ENCODE peak calls at places on chromosomes 1 and 21, in five cellular contexts. I, Y, O, Z and L are unnamed samples.

GRCh38 chr1:239228451-239228850 is 157.9 kb upstream of the CHRM3 start:
- DNase-seq in Y (no peak), O (no peak), Z (no peak), I (no peak), L (no peak)

GRCh38 chr1:168792142-168792541 is 63.1 kb upstream of the DPT start:
- DNase-seq in O (no peak), Z (no peak), Y (no peak), I (no peak), L (no peak)

GRCh38 chr1:95753382-95754016 is 519.5 kb downstream of the RWDD3 start:
- DNase-seq in Y (no peak), O (no peak), I (no peak), Z (no peak), L (no peak)

GRCh38 chr21:25572895-25573310 is 34.4 kb downstream of the MRPL39 start:
- DNase-seq in I (no peak), Y (no peak), Z (no peak), O (peak), L (no peak)

GRCh38 chr21:26273686-26274313 is 103.2 kb upstream of the APP start:
- DNase-seq in O (no peak), Z (no peak), Y (no peak), I (no peak), L (no peak)

GRCh38 chr1:91450260-91450659 is 45.6 kb upstream of the HFM1 start:
- DNase-seq in Z (no peak), I (no peak), O (no peak), Y (no peak), L (no peak)

GRCh38 chr1:107480548-107480947 is 339.7 kb downstream of the NTNG1 start:
- DNase-seq in O (no peak), I (no peak), Y (no peak), Z (no peak), L (no peak)

GRCh38 chr1:198630863-198631262 is 8.0 kb upstream of the PTPRC start:
- DNase-seq in Y (no peak), O (no peak), I (no peak), Z (no peak), L (no peak)

GRCh38 chr1:157628773-157629172 is 30.9 kb upstream of the FCRL4 start:
- DNase-seq in Y (no peak), O (no peak), I (no peak), Z (no peak), L (no peak)

GRCh38 chr1:97906567-97907228 is 14.1 kb downstream of the DPYD start:
- DNase-seq in Z (no peak), Y (no peak), O (peak), I (peak), L (no peak)

GRCh38 chr1:155003766-155004351 is 1.3 kb downstream of the ZBTB7B start:
- DNase-seq in Y (peak), Z (peak), O (peak), I (no peak), L (peak)

GRCh38 chr1:15684468-15685283 is 556 bp downstream of the PLEKHM2 start:
- DNase-seq in I (peak), Y (peak), O (no peak), Z (peak), L (no peak)

GRCh38 chr1:66294692-66295384 is 239.1 kb upstream of the SGIP1 start:
- DNase-seq in I (peak), O (peak), Y (no peak), Z (no peak), L (no peak)

GRCh38 chr1:53656062-53656915 is 82.7 kb downstream of the GLIS1 start:
- DNase-seq in I (no peak), Z (no peak), Y (no peak), O (peak), L (no peak)

GRCh38 chr1:75640137-75640536 is 29.2 kb upstream of the SLC44A5 start:
- DNase-seq in O (no peak), Z (peak), Y (no peak), I (no peak), L (no peak)

GRCh38 chr1:62841587-62842169 is 57.7 kb downstream of the ATG4C start:
- DNase-seq in Z (peak), O (peak), I (peak), Y (no peak), L (no peak)

GRCh38 chr21:34276711-34277425 is 86.9 kb upstream of the KCNE2 start:
- DNase-seq in Y (no peak), O (no peak), Z (no peak), I (no peak), L (no peak)

GRCh38 chr1:32759521-32759980 is 57.0 kb upstream of the SYNC start:
- DNase-seq in Y (peak), I (no peak), Z (no peak), O (no peak), L (no peak)

GRCh38 chr1:67791261-67791660 is 42.0 kb downstream of the GNG12 start:
- DNase-seq in Y (no peak), O (peak), Z (no peak), I (no peak), L (no peak)

GRCh38 chr1:111582644-111583618 is 36.7 kb upstream of the RAP1A start:
- DNase-seq in Z (no peak), I (no peak), O (no peak), Y (no peak), L (no peak)

GRCh38 chr21:44812640-44813039 is 5.2 kb downstream of the SUMO3 start:
- DNase-seq in I (no peak), O (no peak), Z (no peak), Y (no peak), L (no peak)

GRCh38 chr1:154222518-154222917 is 1.8 kb downstream of the UBAP2L start:
- DNase-seq in Y (no peak), I (no peak), Z (no peak), O (no peak), L (no peak)

GRCh38 chr1:12568009-12568767 is 49.8 kb downstream of the DHRS3 start:
- DNase-seq in Z (no peak), I (no peak), O (no peak), Y (no peak), L (no peak)

GRCh38 chr1:11804666-11805453 is 904 bp downstream of the MTHFR start:
- DNase-seq in O (peak), I (no peak), Z (peak), Y (no peak), L (no peak)

GRCh38 chr1:193367863-193368262 is 181.4 kb upstream of the B3GALT2 start:
- DNase-seq in I (no peak), Y (no peak), O (no peak), Z (no peak), L (no peak)

GRCh38 chr1:222654849-222655248 is 37.0 kb downstream of the MIA3 start:
- DNase-seq in Y (no peak), O (no peak), Z (no peak), I (no peak), L (no peak)

GRCh38 chr1:207842506-207842905 is 68.4 kb downstream of the CD34 start:
- DNase-seq in O (no peak), I (no peak), Z (no peak), Y (no peak), L (no peak)

GRCh38 chr1:102099916-102100315 is 103.2 kb upstream of the OLFM3 start:
- DNase-seq in Z (no peak), O (no peak), Y (no peak), I (no peak), L (no peak)

DNA sequence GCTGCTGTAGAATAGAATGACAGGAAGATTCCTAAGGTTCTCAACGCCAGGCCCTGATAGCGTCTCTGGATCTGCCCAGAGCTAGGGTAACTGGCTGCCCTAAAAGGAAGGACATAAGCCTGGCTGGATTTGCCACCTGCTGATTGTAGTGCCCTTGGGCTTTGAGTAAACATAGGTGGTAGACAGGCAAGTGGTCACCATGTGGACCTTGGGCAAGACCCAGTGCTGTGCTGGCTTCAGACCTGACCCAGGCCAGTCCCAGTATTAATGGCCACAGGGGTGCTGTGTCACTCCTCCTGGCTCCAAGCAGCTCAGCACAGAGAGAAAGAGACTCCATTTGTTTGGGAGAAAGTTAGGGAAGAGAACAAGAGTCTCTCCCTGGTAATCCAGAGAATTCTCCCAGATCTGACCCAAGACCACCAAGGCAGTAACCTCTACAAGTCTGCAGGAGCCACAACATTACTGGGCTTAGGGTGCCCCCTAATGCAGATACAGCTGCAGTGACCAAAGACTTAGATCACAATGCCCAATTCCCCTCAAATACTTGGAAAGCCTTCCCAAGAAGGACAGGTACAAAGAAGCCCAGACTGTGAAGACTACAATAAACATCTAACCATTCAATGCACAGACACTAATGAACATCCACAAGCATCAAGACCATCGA is 44.5 kb downstream of the PHTF1 start:
- DNase-seq in I (no peak), Y (no peak), O (no peak), Z (no peak), L (no peak)
- TF ChIP-seq USF2 in I (no peak), Y (no peak), O (no peak), Z (no peak), L (no peak)

DNA sequence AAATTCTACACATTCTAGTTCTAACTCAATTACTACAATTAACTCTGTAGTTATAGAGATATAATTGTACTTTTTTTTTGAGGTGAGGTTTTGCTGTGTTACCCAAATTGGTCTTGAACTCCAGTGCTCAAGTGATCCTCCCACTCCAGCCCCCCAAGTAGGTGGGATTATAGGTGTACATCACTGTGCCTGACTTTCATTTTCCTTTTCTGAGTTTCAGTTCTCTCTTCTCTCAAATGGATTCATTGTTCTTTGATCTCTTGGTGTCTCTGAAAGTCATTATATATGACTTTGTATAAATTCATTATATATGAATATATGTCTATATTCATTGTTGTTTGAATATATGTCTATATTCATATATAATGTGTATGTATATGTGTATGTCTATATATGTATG is 74.0 kb upstream of the GALNT2 start:
- DNase-seq in Y (no peak), Z (no peak), O (no peak), I (no peak), L (no peak)
- TF ChIP-seq USF2 in Y (no peak), Z (no peak), O (no peak), I (no peak), L (no peak)

GRCh38 chr1:248807067-248807737 is 18.5 kb downstream of the SH3BP5L start:
- DNase-seq in Z (peak), I (peak), O (peak), Y (peak), L (no peak)
- TF ChIP-seq USF2 in Z (no peak), I (no peak), O (no peak), Y (no peak), L (no peak)

DNA sequence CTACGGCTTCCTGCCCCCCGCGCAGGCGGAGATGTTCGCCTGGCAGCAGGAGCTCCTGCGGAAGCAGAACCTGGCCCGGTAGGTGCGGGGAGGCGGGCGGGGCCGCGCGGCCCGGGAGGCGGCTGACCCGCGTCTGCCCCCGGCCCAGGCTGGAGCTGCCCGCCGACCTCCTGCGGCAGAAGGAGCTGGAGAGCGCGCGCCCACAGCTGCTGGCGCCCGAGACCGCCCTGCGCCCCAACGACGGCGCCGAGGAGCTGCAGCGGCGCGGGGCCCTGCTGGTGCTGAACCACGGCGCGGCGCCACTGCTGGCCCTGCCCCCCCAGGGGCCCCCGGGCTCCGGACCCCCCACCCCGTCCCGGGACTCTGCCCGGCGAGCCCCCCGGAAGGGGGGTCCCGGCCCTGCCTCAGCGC is 16.6 kb downstream of the NOC2L start:
- DNase-seq in I (no peak), Y (no peak), O (no peak), Z (peak), L (no peak)
- TF ChIP-seq USF2 in I (no peak), Y (no peak), O (no peak), Z (no peak), L (no peak)

GRCh38 chr1:45329445-45329844 is 2.8 kb downstream of the HPDL start:
- DNase-seq in O (no peak), Z (peak), Y (no peak), I (no peak), L (no peak)
- TF ChIP-seq USF2 in O (no peak), Z (no peak), Y (no peak), I (no peak), L (no peak)

GRCh38 chr1:209404577-209404976 is 178.9 kb upstream of the CAMK1G start:
- DNase-seq in I (no peak), O (no peak), Z (no peak), Y (no peak), L (no peak)
- TF ChIP-seq USF2 in I (no peak), O (no peak), Z (no peak), Y (no peak), L (no peak)

DNA sequence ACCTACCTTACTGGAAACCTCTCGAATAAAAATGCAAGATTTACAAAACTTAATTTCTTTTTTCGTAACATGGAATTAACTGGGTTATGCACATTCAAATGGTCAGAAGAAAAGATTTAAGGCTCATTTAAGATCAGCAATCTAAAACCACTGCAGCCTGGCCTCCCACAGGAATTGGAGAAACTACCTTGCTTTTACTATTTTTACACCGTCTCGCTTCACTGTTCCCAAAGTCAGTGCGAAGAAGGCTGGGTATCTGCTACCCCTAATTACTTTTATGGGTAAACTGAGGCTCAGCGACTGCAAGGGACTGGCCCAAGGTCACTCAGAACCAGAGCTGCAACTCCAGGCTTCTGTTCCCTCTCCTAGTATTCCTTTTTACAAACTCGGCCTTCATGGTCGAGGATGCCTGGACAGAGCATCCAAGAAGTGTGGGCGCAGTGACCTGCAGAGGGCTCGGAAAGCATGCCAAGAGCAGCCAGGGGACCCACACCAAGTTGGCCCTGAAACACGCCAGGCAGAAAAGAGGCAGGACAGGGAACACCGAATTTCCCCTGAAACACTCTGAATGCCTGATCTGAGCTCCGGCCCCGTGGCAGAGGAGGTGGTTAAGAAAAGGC is 931 bp downstream of the PAXBP1 start:
- DNase-seq in Y (no peak), Z (peak), I (no peak), O (peak), L (no peak)
- TF ChIP-seq USF2 in Y (no peak), Z (no peak), I (no peak), O (no peak), L (no peak)

DNA sequence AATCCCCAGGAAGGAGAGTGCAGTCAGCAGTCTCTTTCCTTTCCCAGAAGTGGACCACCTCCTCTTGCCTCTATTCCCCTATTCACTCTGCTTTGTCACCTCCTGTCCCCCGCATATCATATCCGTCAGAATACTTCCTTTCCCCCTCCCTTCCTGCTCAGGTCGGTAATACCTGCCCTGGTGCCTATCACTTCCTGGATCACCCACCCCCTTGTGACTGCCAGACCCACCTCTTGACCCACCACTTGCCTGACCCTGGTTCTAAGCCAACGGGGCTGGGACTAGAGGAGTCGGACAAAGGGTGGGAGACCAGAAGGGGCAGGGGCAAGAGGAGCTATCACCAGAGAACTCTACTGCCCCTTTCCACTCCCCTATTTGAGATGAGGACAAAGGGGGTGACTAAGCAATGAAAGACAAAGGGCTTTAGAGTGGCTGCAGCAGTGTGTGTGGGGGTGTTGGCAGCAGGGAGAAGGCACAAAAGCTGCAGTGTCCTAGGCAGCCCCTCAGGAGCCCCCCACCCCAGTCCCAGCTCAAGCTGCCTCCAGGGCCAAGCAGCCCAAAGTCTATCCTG is 1.7 kb upstream of the ADAMTS4 start:
- DNase-seq in I (no peak), Z (no peak), Y (no peak), O (no peak), L (no peak)
- TF ChIP-seq USF2 in I (no peak), Z (no peak), Y (no peak), O (no peak), L (no peak)